ENCODE peak calls at places on chromosomes 7 and 10, in five cellular contexts. S, D, M, U and X are unnamed samples.

GRCh38 chr7:139867847-139868246 is 38.8 kb downstream of the TBXAS1 start:
- DNase-seq in S (no peak), D (no peak), M (no peak), U (no peak), X (no peak)

GRCh38 chr7:42883950-42884349 is 27.9 kb downstream of the C7orf25 start:
- DNase-seq in S (no peak), D (no peak), M (no peak), U (no peak), X (no peak)

GRCh38 chr7:36129048-36129534 is 24.0 kb upstream of the EEPD1 start:
- DNase-seq in S (no peak), D (no peak), M (no peak), U (no peak), X (no peak)

GRCh38 chr10:33920351-33920750 is 585.9 kb upstream of the NRP1 start:
- DNase-seq in S (no peak), D (no peak), M (no peak), U (no peak), X (no peak)

GRCh38 chr10:17736223-17736622 is 15.8 kb upstream of the TMEM236 start:
- DNase-seq in S (no peak), D (no peak), M (no peak), U (no peak), X (no peak)

GRCh38 chr7:64559206-64559605 is 3.7 kb downstream of the ZNF680 start:
- DNase-seq in S (no peak), D (peak), M (no peak), U (no peak), X (no peak)

GRCh38 chr7:30996883-30997282 is 33.1 kb downstream of the GHRHR start:
- DNase-seq in S (no peak), D (no peak), M (no peak), U (no peak), X (no peak)

GRCh38 chr10:119328222-119328621 is 120.9 kb downstream of the GRK5 start:
- DNase-seq in S (no peak), D (no peak), M (no peak), U (no peak), X (no peak)

GRCh38 chr7:141697211-141697871 is 4.6 kb downstream of the DENND11 start:
- DNase-seq in S (peak), D (no peak), M (no peak), U (no peak), X (no peak)